ENCODE peak calls at places on chromosomes 1 and 21, in four cellular contexts. Z is K562, K is GM12878, L is HepG2. G is an unnamed sample.

GRCh38 chr1:5481889-5482288 is 510.3 kb downstream of the NPHP4 start:
- DNase-seq in Z (peak), K (no peak), L (no peak), G (peak)

GRCh38 chr1:39779821-39780220 is 8.7 kb upstream of the OXCT2 start:
- DNase-seq in Z (no peak), K (no peak), L (no peak), G (no peak)

GRCh38 chr1:196148367-196148970 is 459.8 kb downstream of the KCNT2 start:
- DNase-seq in Z (peak), K (no peak), L (peak), G (peak)

GRCh38 chr1:235329139-235329808 is 904 bp downstream of the GGPS1 start:
- DNase-seq in Z (peak), K (peak), L (no peak), G (peak)

GRCh38 chr1:205226868-205227583 is 720 bp upstream of the TMCC2 start:
- DNase-seq in Z (peak), K (no peak), L (peak), G (peak)

GRCh38 chr1:18398791-18399551 is 81.8 kb upstream of the KLHDC7A start:
- DNase-seq in Z (no peak), K (no peak), L (peak), G (no peak)

GRCh38 chr1:17878837-17879236 is 123.7 kb downstream of the ACTL8 start:
- DNase-seq in Z (no peak), K (no peak), L (no peak), G (no peak)

GRCh38 chr1:176466514-176466913 is 3.5 kb downstream of the PAPPA2 start:
- DNase-seq in Z (peak), K (no peak), L (peak), G (peak)

GRCh38 chr1:107254306-107254705 is 113.5 kb downstream of the NTNG1 start:
- DNase-seq in Z (no peak), K (no peak), L (no peak), G (no peak)

GRCh38 chr21:43262427-43262826 is 93.6 kb downstream of the CRYAA start:
- DNase-seq in Z (no peak), K (no peak), L (no peak), G (no peak)

GRCh38 chr1:118504231-118504644 is 319.2 kb upstream of the SPAG17 start:
- DNase-seq in Z (no peak), K (no peak), L (no peak), G (no peak)

GRCh38 chr1:212566522-212567479 is 41.8 kb upstream of the ATF3 start:
- DNase-seq in Z (peak), K (peak), L (peak), G (peak)

GRCh38 chr1:240598201-240598600 is 13.8 kb downstream of the GREM2 start:
- DNase-seq in Z (no peak), K (no peak), L (no peak), G (no peak)

GRCh38 chr1:236608930-236609726 is 4.8 kb upstream of the HEATR1 start:
- DNase-seq in Z (peak), K (no peak), L (peak), G (peak)

GRCh38 chr1:1550591-1551432 is 10.4 kb upstream of the TMEM240 start:
- DNase-seq in Z (no peak), K (no peak), L (peak), G (peak)

GRCh38 chr1:90475623-90476022 is 241.5 kb downstream of the BARHL2 start:
- DNase-seq in Z (no peak), K (no peak), L (no peak), G (no peak)

GRCh38 chr1:186577201-186577600 is 103.0 kb downstream of the PTGS2 start:
- DNase-seq in Z (no peak), K (no peak), L (no peak), G (no peak)

GRCh38 chr1:229271448-229272120 is 673 bp downstream of the RAB4A start:
- DNase-seq in Z (no peak), K (no peak), L (peak), G (no peak)

GRCh38 chr1:60169206-60169605 is 95.6 kb upstream of the C1orf87 start:
- DNase-seq in Z (no peak), K (no peak), L (no peak), G (no peak)

GRCh38 chr1:6612641-6613360 is 730 bp upstream of the PHF13 start:
- DNase-seq in Z (no peak), K (no peak), L (peak), G (no peak)

GRCh38 chr1:6613361-6614018 is at the start of gene PHF13:
- DNase-seq in Z (peak), K (peak), L (peak), G (peak)

GRCh38 chr1:6619045-6619444 is 5.5 kb downstream of the PHF13 start:
- DNase-seq in Z (no peak), K (no peak), L (no peak), G (no peak)

GRCh38 chr1:6614019-6614952 is 755 bp downstream of the PHF13 start:
- DNase-seq in Z (peak), K (no peak), L (no peak), G (no peak)

GRCh38 chr1:6614953-6615785 is 1.6 kb downstream of the PHF13 start:
- DNase-seq in Z (no peak), K (no peak), L (no peak), G (no peak)
- TF ChIP-seq MYC in Z (no peak), K (no peak), L (no peak), G (no peak)

GRCh38 chr21:45388011-45388521 is 16.9 kb upstream of the COL18A1 start:
- DNase-seq in Z (no peak), K (no peak), L (no peak), G (no peak)

GRCh38 chr21:45387506-45387905 is 17.5 kb upstream of the COL18A1 start:
- DNase-seq in Z (no peak), K (no peak), L (no peak), G (no peak)

GRCh38 chr21:45386336-45386727 is 18.6 kb upstream of the COL18A1 start:
- DNase-seq in Z (no peak), K (no peak), L (no peak), G (no peak)

GRCh38 chr21:45385549-45386050 is 19.4 kb upstream of the COL18A1 start:
- DNase-seq in Z (no peak), K (no peak), L (no peak), G (no peak)

DNA sequence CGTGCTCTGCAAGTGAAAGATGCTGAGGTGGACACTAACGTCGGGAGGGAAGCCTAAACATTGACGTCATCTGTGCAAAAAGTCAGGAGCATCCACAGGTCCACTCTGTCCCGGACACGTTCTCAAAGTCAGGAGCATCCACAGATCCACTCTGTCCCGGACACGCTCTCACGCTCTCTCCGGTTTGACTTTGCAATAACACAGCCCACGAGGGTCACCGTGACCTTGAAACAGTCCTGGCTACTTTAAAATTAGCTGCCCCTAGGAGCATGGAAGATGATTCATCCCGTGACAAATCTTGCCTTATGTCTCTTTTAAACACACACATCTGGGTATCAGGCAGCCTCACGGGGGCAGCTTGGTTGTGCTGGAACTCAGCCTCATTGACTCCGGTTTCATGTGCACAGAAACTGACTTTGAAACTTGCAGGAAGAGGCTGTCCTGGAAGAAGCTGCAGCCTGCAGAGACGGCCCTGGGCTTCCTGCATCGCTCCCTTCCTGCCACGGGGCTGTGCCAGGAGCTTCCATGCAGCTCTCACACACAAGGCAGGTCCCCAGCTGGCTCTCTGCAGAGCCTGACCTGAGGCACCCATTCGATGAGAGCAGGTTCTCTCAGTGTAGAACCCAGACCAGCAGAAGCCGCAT is 18.1 kb upstream of the COL18A1 start:
- DNase-seq in Z (no peak), K (no peak), L (no peak), G (peak)
- TF ChIP-seq CTCF in Z (peak), K (no peak), L (peak), G (no peak)

DNA sequence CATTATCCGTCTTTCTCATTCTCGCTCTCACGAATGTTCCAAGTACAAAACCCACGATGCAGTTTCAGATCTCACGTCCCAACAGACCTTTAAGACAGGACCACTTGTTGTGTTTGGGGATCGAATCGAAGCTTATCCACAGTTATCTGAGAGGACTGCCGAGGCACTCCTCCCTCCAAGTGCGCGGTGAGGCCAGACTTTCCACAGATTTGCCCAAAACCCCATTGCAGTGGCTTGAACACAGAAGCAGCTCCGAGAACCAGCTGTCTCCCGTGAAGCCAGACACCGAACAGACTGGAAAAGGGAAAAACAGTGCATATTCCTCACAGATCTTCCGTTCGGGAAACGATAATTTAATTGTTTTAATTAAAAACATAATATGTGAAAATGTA is 46.5 kb upstream of the COL6A2 start:
- DNase-seq in Z (no peak), K (no peak), L (no peak), G (no peak)
- TF ChIP-seq CEBPB in Z (no peak), K (no peak), L (no peak), G (no peak)

GRCh38 chr21:32771134-32771523 is 426 bp downstream of the PAXBP1 start:
- DNase-seq in Z (peak), K (no peak), L (peak), G (peak)

GRCh38 chr21:32768530-32768929 is 3.0 kb downstream of the PAXBP1 start:
- DNase-seq in Z (no peak), K (no peak), L (no peak), G (no peak)

GRCh38 chr21:32772281-32773047 is 909 bp upstream of the PAXBP1 start:
- DNase-seq in Z (peak), K (peak), L (no peak), G (peak)

GRCh38 chr21:32770514-32771133 is 931 bp downstream of the PAXBP1 start:
- DNase-seq in Z (no peak), K (no peak), L (peak), G (peak)
- TF ChIP-seq MYC in Z (no peak), K (no peak), L (no peak), G (no peak)

DNA sequence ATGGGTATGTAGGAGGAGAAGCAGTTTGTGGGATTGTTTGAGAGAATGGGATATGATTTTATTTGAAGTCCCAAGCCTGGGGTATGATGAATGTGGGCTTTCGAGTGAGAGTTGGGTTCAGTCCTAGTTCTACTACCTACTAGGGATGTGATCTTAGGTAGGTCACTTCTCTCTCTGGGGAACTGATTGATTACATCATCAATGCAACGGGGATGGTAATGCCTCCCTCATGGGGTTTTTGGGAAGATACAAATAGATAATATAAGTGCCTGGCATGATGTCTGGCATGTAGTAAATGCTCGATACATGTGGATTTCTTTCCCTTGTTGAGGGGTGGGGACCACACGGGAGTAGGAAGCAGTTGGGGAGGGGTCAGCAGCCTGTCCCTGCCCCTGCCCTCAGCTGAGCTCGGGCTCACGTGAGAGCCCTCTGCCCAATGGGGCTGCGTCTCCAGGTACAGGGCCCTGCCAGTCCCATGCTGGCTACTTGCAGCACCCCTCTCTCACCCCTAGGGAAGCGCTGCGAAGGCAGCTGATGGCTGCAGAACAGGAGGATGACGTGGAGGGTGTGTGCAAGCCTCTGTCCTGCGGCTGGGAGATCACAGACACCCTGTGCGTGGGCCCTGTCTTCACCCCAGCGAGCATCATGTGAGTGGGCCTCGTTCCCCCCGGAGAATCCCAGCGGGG is 38.7 kb downstream of the AZIN2 start:
- DNase-seq in Z (no peak), K (no peak), L (peak), G (no peak)
- TF ChIP-seq CTCF in Z (no peak), K (peak), L (no peak), G (no peak)

DNA sequence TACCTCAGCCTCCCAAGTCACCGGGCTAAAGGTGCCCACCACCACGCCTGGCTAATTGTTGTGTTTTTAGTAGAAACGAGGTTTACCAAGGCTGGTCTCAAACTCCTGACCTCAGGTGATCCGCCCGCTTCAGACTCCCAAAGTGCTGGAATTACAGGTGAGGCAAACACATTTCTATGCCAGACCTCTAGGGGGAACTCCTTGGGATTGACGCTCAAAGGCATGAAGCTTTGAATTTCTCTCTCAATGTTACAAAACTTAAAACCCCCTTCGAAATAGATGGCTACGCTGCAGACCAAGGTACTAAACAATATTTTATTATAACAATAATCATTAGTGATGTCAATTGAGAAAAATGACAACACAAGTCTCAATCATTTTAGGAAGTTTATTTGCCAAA is 330.0 kb downstream of the SETD4 start:
- DNase-seq in Z (no peak), K (no peak), L (no peak), G (no peak)
- TF ChIP-seq CEBPB in Z (no peak), K (no peak), L (no peak), G (no peak)

GRCh38 chr1:228108055-228108690 is 926 bp downstream of the MRPL55 start:
- DNase-seq in Z (peak), K (no peak), L (no peak), G (no peak)

GRCh38 chr1:228109073-228109961 is at the start of gene MRPL55:
- DNase-seq in Z (peak), K (peak), L (peak), G (peak)

GRCh38 chr1:228108742-228109072 is 392 bp downstream of the MRPL55 start:
- DNase-seq in Z (no peak), K (no peak), L (no peak), G (no peak)

GRCh38 chr1:228110536-228110935 is 1.4 kb upstream of the MRPL55 start:
- DNase-seq in Z (peak), K (no peak), L (no peak), G (no peak)

GRCh38 chr1:228109962-228110488 is 926 bp upstream of the MRPL55 start:
- DNase-seq in Z (peak), K (no peak), L (peak), G (no peak)
- TF ChIP-seq MYC in Z (no peak), K (no peak), L (no peak), G (no peak)

DNA sequence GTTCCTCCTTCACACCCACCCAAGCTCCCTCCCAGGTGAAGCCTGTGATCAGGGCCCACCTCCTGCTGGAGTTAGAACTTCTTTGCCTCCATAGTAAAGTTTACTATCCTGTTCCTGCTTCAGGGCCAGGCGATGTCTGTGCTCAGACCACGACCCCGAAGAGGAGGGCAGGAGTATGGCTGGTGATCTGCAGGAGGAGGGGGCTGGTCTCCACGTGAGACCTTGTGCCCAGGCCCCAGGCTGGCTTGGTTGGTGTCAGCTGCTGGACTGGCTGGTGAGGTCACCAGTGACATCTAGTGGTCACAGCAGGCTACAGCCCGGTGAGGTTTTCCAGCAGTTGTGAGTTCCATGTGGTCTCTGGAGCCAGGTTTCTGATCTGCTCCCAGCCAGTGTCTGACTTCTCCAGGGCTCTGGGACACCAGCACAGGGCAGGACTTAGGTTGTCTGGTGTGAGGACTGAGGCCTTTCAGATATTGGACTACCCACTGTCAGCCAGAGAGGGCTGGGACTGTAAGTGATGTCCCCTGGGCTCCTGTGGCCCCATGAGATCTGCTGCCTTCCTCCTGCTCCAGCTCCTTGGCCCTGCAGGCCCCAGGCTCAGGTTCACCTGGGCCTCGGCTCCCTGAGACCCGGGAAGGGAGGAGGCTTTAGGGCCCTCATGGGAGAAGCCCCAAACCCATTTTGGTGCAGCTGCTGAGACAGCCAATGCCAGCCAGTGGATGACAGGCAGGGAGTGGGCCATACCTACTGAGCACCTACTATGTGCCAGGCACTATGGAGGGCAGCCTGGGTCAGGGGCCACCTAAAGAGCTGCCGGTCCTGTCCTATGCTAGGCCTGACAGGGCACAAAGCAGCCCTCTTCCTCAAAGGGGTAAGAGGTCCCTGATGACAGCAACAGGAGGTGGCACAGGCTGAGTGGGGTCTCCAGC is 6.0 kb upstream of the UBL4B start:
- DNase-seq in Z (peak), K (peak), L (peak), G (peak)
- TF ChIP-seq CTCF in Z (peak), K (peak), L (peak), G (peak)

GRCh38 chr1:46171351-46171750 is 3.5 kb upstream of the TSPAN1 start:
- DNase-seq in Z (no peak), K (no peak), L (no peak), G (no peak)

GRCh38 chr1:46171872-46172271 is 3.0 kb upstream of the TSPAN1 start:
- DNase-seq in Z (no peak), K (no peak), L (no peak), G (no peak)

GRCh38 chr1:46169811-46170454 is 5.0 kb upstream of the TSPAN1 start:
- DNase-seq in Z (no peak), K (no peak), L (no peak), G (no peak)

GRCh38 chr1:46166521-46167462 is 8.1 kb upstream of the TSPAN1 start:
- DNase-seq in Z (no peak), K (no peak), L (no peak), G (no peak)

GRCh38 chr1:46168463-46168862 is 6.4 kb upstream of the TSPAN1 start:
- DNase-seq in Z (no peak), K (no peak), L (no peak), G (no peak)
- TF ChIP-seq CEBPB in Z (peak), K (no peak), L (peak), G (no peak)

DNA sequence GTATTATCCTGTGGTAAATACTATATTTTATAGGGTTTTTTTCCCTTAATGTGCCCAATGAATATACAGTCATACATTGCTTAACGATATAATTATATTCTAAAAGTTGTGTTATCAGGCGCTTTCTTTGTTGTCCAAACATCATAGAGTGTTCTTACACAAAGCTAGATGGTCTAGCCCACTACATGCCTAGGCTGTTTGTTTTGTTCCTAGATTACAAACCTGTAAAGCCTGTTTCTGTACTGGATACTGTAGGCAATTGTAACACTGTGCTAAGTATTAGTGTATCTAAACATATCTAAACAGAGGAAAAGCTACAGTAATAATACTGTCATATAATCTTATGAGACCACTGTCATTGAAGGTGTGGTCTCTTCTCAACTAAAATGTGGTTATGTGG is 242.6 kb upstream of the C1orf105 start:
- DNase-seq in Z (no peak), K (no peak), L (no peak), G (no peak)
- TF ChIP-seq MYC in Z (no peak), K (no peak), L (no peak), G (no peak)

G was measured in A549.